ENCODE peak calls at places on chromosome 12, in five cellular contexts. S is fibroblast of the conjunctiva, C is foreskin melanocyte, F is OCI-M1, Y is AG09309. L is an unnamed sample.

GRCh38 chr12:94648578-94648977 is 1.8 kb downstream of the TMCC3 start:
- DNase-seq in F (no peak), C (no peak), Y (no peak), S (no peak), L (no peak)

GRCh38 chr12:12696562-12697383 is 790 bp upstream of the GPR19 start:
- DNase-seq in F (peak; percentile 97), Y (peak; percentile 47), S (peak; percentile 79), C (peak; percentile 79), L (peak; percentile 92)

GRCh38 chr12:131101703-131102492 is 148.2 kb downstream of the ADGRD1 start:
- DNase-seq in F (peak; percentile 6), C (no peak), S (no peak), Y (no peak), L (peak; percentile 54)

GRCh38 chr12:52871291-52871961 is 22.6 kb upstream of the KRT78 start:
- DNase-seq in Y (peak; percentile 38), C (peak; percentile 47), F (no peak), S (peak; percentile 78), L (no peak)

GRCh38 chr12:56565510-56566101 is 44.0 kb downstream of the RBMS2 start:
- DNase-seq in Y (peak; percentile 23), C (peak; percentile 75), F (peak; percentile 87), S (peak; percentile 75), L (peak; percentile 44)

GRCh38 chr12:25187781-25188180 is 7.2 kb downstream of the DNAI7 start:
- DNase-seq in C (peak; percentile 37), F (no peak), S (peak; percentile 80), Y (peak; percentile 76), L (no peak)

GRCh38 chr12:101127521-101128219 is 82.4 kb downstream of the SLC5A8 start:
- DNase-seq in C (no peak), Y (peak; percentile 38), S (no peak), F (no peak), L (no peak)

GRCh38 chr12:58640314-58640713 is 280.0 kb downstream of the LRIG3 start:
- DNase-seq in S (no peak), F (peak; percentile 12), C (no peak), Y (no peak), L (no peak)

GRCh38 chr12:15179672-15180071 is 41.5 kb downstream of the RERG start:
- DNase-seq in S (no peak), F (no peak), C (peak; percentile 90), Y (no peak), L (no peak)

GRCh38 chr12:128791395-128792322 is 32.1 kb downstream of the SLC15A4 start:
- DNase-seq in Y (no peak), S (no peak), F (no peak), C (no peak), L (no peak)

GRCh38 chr12:19518209-19518608 is 78.9 kb downstream of the AEBP2 start:
- DNase-seq in S (no peak), Y (no peak), C (no peak), F (no peak), L (no peak)

GRCh38 chr12:48882325-48882687 is 16.6 kb upstream of the RND1 start:
- DNase-seq in F (no peak), Y (no peak), S (no peak), C (no peak), L (no peak)